ENCODE peak calls at places on chromosomes 16 and 17, in four cellular contexts. D, M, T and O are unnamed samples.

GRCh38 chr17:17794382-17794781 is 42.4 kb downstream of the SREBF1 start:
- DNase-seq in M (no peak), T (no peak), D (no peak), O (no peak)

GRCh38 chr17:82648761-82649474 is 674 bp upstream of the WDR45B start:
- DNase-seq in D (peak; percentile 73), M (no peak), T (no peak), O (peak; percentile 55)

GRCh38 chr17:17822189-17822978 is 14.4 kb downstream of the SREBF1 start:
- DNase-seq in D (no peak), M (no peak), T (no peak), O (no peak)

GRCh38 chr17:50052822-50053653 is 2.9 kb upstream of the ITGA3 start:
- DNase-seq in D (no peak), T (no peak), M (no peak), O (no peak)

GRCh38 chr16:77300232-77300631 is 101.0 kb downstream of the SYCE1L start:
- DNase-seq in T (no peak), M (no peak), D (no peak), O (no peak)

GRCh38 chr16:47037396-47037745 is 63.9 kb upstream of the DNAJA2 start:
- DNase-seq in M (no peak), T (no peak), D (peak; percentile 42), O (no peak)

GRCh38 chr17:47703191-47703591 is 9.2 kb downstream of the TBKBP1 start:
- DNase-seq in T (no peak), D (no peak), M (no peak), O (peak; percentile 43)

GRCh38 chr17:27381007-27381501 is 75.2 kb upstream of the KSR1 start:
- DNase-seq in D (peak; percentile 77), M (peak; percentile 55), T (no peak), O (peak; percentile 80)

GRCh38 chr17:55275894-55276804 is 11.4 kb downstream of the HLF start:
- DNase-seq in M (no peak), D (no peak), T (peak; percentile 68), O (no peak)

GRCh38 chr17:3678821-3679175 is 10.2 kb downstream of the EMC6 start:
- DNase-seq in D (no peak), T (no peak), M (no peak), O (no peak)

GRCh38 chr17:60969500-60970037 is 291.9 kb downstream of the BCAS3 start:
- DNase-seq in T (no peak), D (no peak), M (no peak), O (no peak)

GRCh38 chr17:20291076-20291475 is 176.3 kb downstream of the LGALS9B start:
- DNase-seq in M (no peak), T (no peak), D (no peak), O (no peak)

GRCh38 chr16:66979011-66979717 is 9.2 kb upstream of the CES4A start:
- DNase-seq in D (no peak), T (no peak), M (no peak), O (no peak)

GRCh38 chr16:85579883-85580607 is 33.1 kb upstream of the GSE1 start:
- DNase-seq in M (no peak), D (no peak), T (no peak), O (no peak)

GRCh38 chr17:28953444-28954118 is 2.3 kb upstream of the PHF12 start:
- DNase-seq in D (peak; percentile 45), T (no peak), M (peak; percentile 39), O (peak; percentile 41)

GRCh38 chr16:85356157-85356556 is 243.9 kb upstream of the CIBAR2 start:
- DNase-seq in M (no peak), T (no peak), D (no peak), O (no peak)

GRCh38 chr16:88685156-88686061 is 898 bp downstream of the SNAI3 start:
- DNase-seq in D (peak; percentile 35), T (no peak), M (peak; percentile 48), O (peak; percentile 38)

GRCh38 chr17:2150871-2151270 is 96.0 kb downstream of the HIC1 start:
- DNase-seq in T (no peak), M (no peak), D (no peak), O (no peak)

GRCh38 chr17:77097772-77098171 is 43.0 kb upstream of the SEC14L1 start:
- DNase-seq in D (no peak), M (no peak), T (no peak), O (no peak)

GRCh38 chr16:50161950-50162349 is 8.8 kb downstream of the TENT4B start:
- DNase-seq in D (no peak), T (no peak), M (no peak), O (no peak)

GRCh38 chr17:61338000-61338864 is 61.4 kb upstream of the TBX2 start:
- DNase-seq in D (no peak), T (no peak), M (no peak), O (no peak)

GRCh38 chr16:81946206-81946605 is 65.1 kb downstream of the SDR42E1 start:
- DNase-seq in D (no peak), M (no peak), T (no peak), O (no peak)

GRCh38 chr16:78684040-78684611 is 584.7 kb downstream of the WWOX start:
- DNase-seq in D (no peak), M (no peak), T (no peak), O (no peak)

GRCh38 chr16:11742041-11742535 is 569 bp downstream of the TXNDC11 start:
- DNase-seq in D (peak; percentile 34), M (peak; percentile 39), T (no peak), O (no peak)

GRCh38 chr16:75527825-75528299 is 8.0 kb downstream of the CHST5 start:
- DNase-seq in T (no peak), M (no peak), D (no peak), O (no peak)